ENCODE peak calls at places on chromosome 3, in five cellular contexts. S is left ventricle myocardium inferior, U is HCT116, O is left lung, T is cardiac fibroblast. V is an unnamed sample.

GRCh38 chr3:12288466-12289129 is at the start of gene PPARG:
- DNase-seq in S (peak), O (peak), T (peak), U (peak), V (peak)

GRCh38 chr3:69786854-69787253 is 47.6 kb downstream of the MITF start:
- DNase-seq in S (no peak), O (no peak), U (no peak), T (peak), V (no peak)

GRCh38 chr3:17233398-17233800 is 348.6 kb downstream of the PLCL2 start:
- DNase-seq in U (peak), T (peak), O (no peak), S (no peak), V (peak)

GRCh38 chr3:124553178-124553577 is 177.1 kb upstream of the UMPS start:
- DNase-seq in S (no peak), O (no peak), T (no peak), U (no peak), V (no peak)

GRCh38 chr3:48240000-48240710 is 749 bp upstream of the ZNF589 start:
- DNase-seq in O (no peak), T (no peak), U (no peak), S (no peak), V (no peak)

GRCh38 chr3:184691397-184692131 is 20.3 kb downstream of the MAGEF1 start:
- DNase-seq in O (no peak), S (no peak), T (peak), U (no peak), V (peak)

GRCh38 chr3:160435095-160435494 is 14.5 kb downstream of the TRIM59 start:
- DNase-seq in U (no peak), S (no peak), O (no peak), T (no peak), V (no peak)

GRCh38 chr3:127997961-127998360 is 54.3 kb upstream of the SEC61A1 start:
- DNase-seq in U (no peak), T (no peak), S (no peak), O (no peak), V (no peak)

GRCh38 chr3:194673761-194674160 is 1.8 kb upstream of the LSG1 start:
- DNase-seq in U (no peak), T (peak), S (no peak), O (no peak), V (no peak)

GRCh38 chr3:23497156-23497555 is 294.0 kb downstream of the UBE2E2 start:
- DNase-seq in U (no peak), T (no peak), S (no peak), O (no peak), V (no peak)

GRCh38 chr3:98594630-98594961 is 1.2 kb upstream of the CPOX start:
- DNase-seq in O (no peak), T (no peak), U (no peak), S (no peak), V (no peak)

GRCh38 chr3:99352811-99353210 is 285.6 kb upstream of the COL8A1 start:
- DNase-seq in T (no peak), O (no peak), S (no peak), U (no peak), V (no peak)

GRCh38 chr3:18302517-18302916 is 122.6 kb downstream of the SATB1 start:
- DNase-seq in T (peak), O (no peak), U (no peak), S (no peak), V (peak)

GRCh38 chr3:112074616-112075497 is 11.3 kb upstream of the C3orf52 start:
- DNase-seq in S (no peak), T (peak), U (peak), O (peak), V (peak)

GRCh38 chr3:46811615-46812236 is 51.5 kb downstream of the MYL3 start:
- DNase-seq in S (no peak), O (peak), T (no peak), U (no peak), V (no peak)

GRCh38 chr3:188571531-188572115 is 417.7 kb downstream of the LPP start:
- DNase-seq in S (no peak), O (no peak), T (peak), U (no peak), V (no peak)

GRCh38 chr3:188574885-188575284 is 420.9 kb downstream of the LPP start:
- DNase-seq in O (no peak), U (no peak), T (no peak), S (no peak), V (no peak)

GRCh38 chr3:188575501-188575900 is 421.5 kb downstream of the LPP start:
- DNase-seq in U (no peak), T (no peak), S (no peak), O (no peak), V (no peak)

GRCh38 chr3:188573929-188574317 is 420.0 kb downstream of the LPP start:
- DNase-seq in O (no peak), S (no peak), T (no peak), U (no peak), V (no peak)

DNA sequence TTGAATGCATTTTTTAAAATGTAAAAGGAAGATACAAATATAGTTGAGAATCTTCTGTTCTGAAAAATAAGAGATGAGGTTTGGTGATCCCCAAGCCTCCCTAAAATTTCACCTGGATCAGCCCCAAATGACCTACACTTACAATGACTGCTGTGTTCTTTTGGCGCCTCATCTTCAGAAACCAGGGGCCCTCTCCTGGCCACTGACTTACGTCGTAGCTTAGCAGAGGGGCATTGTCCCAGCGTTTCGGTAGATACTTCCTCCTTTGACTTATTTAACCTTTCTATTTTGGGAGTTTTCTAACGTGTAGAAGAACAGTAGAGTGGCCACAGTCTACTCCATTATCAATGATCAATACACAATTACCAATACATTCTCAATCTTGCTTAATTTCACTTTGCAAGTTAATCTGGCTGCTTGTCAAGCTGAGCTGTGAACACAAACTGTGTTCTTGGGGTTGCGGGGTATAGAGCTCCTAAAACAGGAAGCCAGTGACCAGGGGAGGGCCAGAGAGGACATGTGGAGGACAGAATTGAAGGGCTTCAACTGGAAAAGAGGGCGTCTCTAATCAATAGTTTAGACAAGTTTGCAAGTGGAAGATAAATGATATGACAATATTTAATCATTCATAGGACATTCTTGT is 419.4 kb downstream of the LPP start:
- DNase-seq in O (no peak), S (no peak), U (no peak), T (no peak), V (no peak)
- TF ChIP-seq CTCF in O (no peak), S (no peak), U (no peak), T (no peak), V (no peak)

GRCh38 chr3:197340521-197340871 is 42.1 kb upstream of the DLG1 start:
- DNase-seq in O (no peak), U (no peak), S (no peak), T (no peak), V (no peak)
- H3K4me3 ChIP-seq in O (no peak), U (no peak), S (no peak), T (no peak), V (no peak)

DNA sequence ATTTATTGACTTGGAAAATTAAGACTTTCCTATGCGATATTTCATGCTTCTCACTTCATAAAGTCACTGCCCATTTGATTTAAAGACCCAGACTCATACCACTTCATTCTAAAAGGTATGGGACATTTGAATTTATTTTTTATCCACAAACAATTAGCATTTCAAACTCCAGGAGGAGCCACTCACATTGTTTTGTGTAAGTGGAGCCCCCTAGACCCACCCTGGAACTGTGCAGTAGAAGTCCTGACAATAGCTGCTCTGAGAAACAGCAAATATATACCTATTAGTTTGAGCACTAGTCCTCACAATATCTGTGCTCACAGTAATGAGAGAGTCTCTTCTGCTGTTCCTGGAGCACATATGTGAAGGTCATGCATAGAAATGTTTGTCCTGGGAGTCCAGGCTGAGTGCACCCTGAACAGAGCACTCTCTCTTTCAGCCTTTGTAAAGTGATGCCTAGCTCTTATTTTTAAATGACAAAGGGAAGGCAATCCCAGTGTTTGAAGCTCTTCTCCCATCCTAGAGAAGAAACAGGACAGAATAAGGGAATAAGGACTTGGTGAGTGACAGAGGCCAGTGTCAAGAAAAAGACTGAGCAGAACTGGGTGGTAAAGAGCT is 127.5 kb upstream of the STRIT1 start:
- DNase-seq in T (no peak), O (no peak), S (no peak), U (no peak), V (no peak)
- TF ChIP-seq CTCF in T (no peak), O (no peak), S (no peak), U (peak), V (no peak)

GRCh38 chr3:56980798-56981390 is 79.6 kb upstream of the SPATA12 start:
- DNase-seq in T (peak), O (no peak), S (peak), U (peak), V (peak)
- H3K4me3 ChIP-seq in T (no peak), O (no peak), S (no peak), U (no peak), V (no peak)

GRCh38 chr3:37545479-37545878 is 316.2 kb upstream of the CTDSPL start:
- DNase-seq in U (no peak), O (no peak), T (no peak), S (no peak), V (no peak)

GRCh38 chr3:37544869-37545352 is 316.8 kb upstream of the CTDSPL start:
- DNase-seq in S (no peak), O (no peak), T (no peak), U (no peak), V (no peak)

GRCh38 chr3:37544105-37544504 is 317.6 kb upstream of the CTDSPL start:
- DNase-seq in O (no peak), U (no peak), S (no peak), T (no peak), V (no peak)

GRCh38 chr3:37543692-37544091 is 318.0 kb upstream of the CTDSPL start:
- DNase-seq in S (no peak), T (no peak), U (no peak), O (no peak), V (no peak)

DNA sequence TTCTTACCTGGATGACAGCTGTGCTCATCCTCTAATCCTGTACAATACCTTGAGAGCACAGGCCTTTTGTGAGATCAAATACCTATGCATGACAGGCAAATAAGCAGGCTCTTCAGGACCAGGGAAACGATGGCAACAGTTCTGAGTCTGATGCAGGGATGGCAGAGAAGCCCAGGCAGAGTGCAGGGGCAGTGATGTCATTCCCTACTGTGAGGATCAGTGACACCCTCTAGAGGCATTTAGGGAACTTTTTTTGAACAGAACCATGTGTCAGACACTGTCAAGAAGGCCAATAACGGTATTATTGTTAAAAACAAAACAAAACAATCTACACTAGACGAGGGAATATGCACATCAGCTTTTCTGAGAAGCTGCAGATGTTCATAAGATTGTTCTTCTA is 314.8 kb upstream of the CTDSPL start:
- DNase-seq in T (peak), S (no peak), U (no peak), O (no peak), V (peak)
- TF ChIP-seq CTCF in T (peak), S (peak), U (no peak), O (no peak), V (no peak)

DNA sequence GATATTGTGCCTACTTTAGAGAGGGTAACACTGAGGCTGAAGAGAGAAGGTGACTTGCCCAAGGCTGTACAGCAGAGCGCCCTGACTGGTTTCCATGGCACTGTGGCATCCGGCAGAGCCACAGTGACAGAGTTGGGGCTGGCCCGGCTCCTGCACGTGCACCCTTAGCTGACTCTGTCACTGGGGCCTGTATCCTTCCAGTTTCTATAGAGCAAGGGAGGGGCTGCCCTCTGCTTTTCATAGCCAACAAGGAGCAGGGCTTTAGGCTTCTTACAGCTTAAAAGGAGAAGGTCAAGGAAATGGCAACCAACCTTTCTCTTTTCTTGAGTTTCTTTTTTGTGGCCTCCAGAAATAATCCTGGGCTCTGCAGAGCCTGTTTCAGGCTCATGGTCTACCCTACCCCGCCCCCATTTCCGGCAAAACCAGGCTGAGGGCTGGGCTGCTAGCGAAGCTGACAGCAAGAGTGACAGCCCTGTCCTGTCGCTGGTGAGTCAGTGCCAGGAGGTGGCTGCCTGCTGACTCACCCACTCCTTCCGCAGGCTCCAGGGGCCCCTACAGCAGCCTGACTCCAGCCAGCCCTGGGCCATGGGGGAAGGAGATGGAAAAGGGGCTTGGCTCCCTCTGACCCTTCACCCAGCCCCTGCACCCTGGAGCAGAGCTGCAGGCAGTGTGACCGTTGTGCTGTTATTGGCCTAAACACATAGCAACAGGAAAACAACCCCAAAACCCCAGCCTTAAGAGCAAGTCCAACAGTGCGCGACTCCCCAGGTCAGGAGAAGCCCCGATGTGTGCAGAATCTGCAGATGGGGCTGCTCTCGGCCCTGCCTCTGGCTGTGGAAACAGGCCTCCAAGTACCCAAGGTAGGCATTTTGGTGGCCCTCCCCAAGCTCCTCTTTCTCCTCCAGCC is 29.8 kb downstream of the SLC6A6 start:
- DNase-seq in S (peak), U (peak), T (peak), O (peak), V (peak)
- H3K4me3 ChIP-seq in S (peak), U (peak), T (no peak), O (no peak), V (no peak)

DNA sequence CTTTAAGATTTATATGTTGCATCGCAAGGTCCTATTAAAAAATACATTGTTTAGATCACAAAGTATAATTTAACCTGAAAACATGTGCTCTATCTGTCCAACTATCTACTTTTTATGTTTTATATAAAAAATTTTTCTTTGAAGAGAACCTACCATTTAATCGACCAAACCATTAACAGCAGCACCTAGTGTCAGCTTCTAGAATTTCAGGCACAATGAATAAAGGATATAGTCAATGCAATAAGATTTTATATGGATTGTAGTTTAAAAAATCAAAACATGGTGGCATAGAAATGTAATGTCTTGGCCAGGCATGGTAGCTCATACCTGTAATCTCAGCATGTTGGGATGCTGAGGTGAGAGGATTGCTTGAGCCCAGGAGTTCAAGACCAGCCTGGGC is 313.7 kb downstream of the GAP43 start:
- DNase-seq in O (no peak), T (no peak), S (no peak), U (no peak), V (no peak)
- TF ChIP-seq CTCF in O (no peak), T (peak), S (peak), U (no peak), V (peak)

DNA sequence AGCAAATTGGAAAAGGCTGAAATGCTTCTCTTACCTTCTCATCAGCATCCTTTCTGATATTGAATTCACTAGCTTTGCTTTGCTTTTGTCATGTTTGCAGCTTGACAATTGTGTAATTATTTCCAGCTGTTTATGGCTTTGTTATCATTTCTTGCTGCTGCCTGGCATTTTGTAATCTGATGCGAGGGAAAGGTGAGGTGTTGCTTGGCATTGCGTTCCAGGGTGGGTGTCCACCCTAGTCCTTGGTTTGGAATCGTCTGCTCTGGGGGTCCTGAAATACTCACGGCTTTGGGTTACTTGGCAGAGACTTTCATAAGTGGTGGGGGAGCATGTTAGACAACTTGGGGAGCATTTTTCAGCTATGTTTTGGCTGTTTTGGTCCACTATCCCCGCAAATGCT is 3.0 kb downstream of the CACNA2D3 start:
- DNase-seq in U (no peak), S (no peak), O (no peak), T (no peak), V (no peak)
- H3K4me3 ChIP-seq in U (no peak), S (no peak), O (no peak), T (no peak), V (no peak)

GRCh38 chr3:136042608-136043221 is 77.2 kb downstream of the PPP2R3A start:
- DNase-seq in S (no peak), T (peak), O (no peak), U (peak), V (peak)
- TF ChIP-seq CTCF in S (peak), T (peak), O (peak), U (peak), V (peak)